ENCODE peak calls at places on chromosome 9, in seven cellular contexts. L is RWPE2, P is esophagus squamous epithelium, R is GM23338, O is heart left ventricle, F is lower lobe of right lung, J is thoracic aorta. I is an unnamed sample. For H3K4me1, the result is how much of the 10 kb centered on the place peaks cover.

GRCh38 chr9:101706929-101707328 is 31.5 kb downstream of the GRIN3A start:
- DNase-seq in F (no peak), O (no peak), R (no peak), P (no peak), L (no peak), J (no peak), I (no peak)

GRCh38 chr9:72600671-72601070 is 79.3 kb downstream of the TMC1 start:
- DNase-seq in P (no peak), R (no peak), F (no peak), J (no peak), L (no peak), O (no peak), I (no peak)

GRCh38 chr9:121318631-121319393 is 50.9 kb downstream of the GSN start:
- DNase-seq in J (no peak), F (no peak), P (no peak), O (no peak), L (no peak), R (peak), I (no peak)

GRCh38 chr9:95015569-95015968 is 289.1 kb downstream of the AOPEP start:
- DNase-seq in O (no peak), P (no peak), R (no peak), F (no peak), L (no peak), J (no peak), I (no peak)

GRCh38 chr9:96875460-96876142 is 21.3 kb upstream of the ZNF782 start:
- DNase-seq in O (peak), J (no peak), L (peak), R (peak), P (no peak), F (peak), I (peak)

GRCh38 chr9:87479801-87480201 is 17.9 kb upstream of the DAPK1 start:
- DNase-seq in R (no peak), J (no peak), O (no peak), L (no peak), F (peak), P (no peak), I (no peak)

GRCh38 chr9:104914458-104914857 is 13.5 kb downstream of the ABCA1 start:
- DNase-seq in F (peak), L (no peak), O (no peak), R (no peak), P (no peak), J (no peak), I (no peak)

GRCh38 chr9:93574900-93575705 is 1.3 kb upstream of the PHF2 start:
- DNase-seq in P (no peak), O (no peak), J (no peak), F (no peak), L (no peak), R (peak), I (no peak)

GRCh38 chr9:116234091-116234490 is 80.5 kb downstream of the PAPPA start:
- DNase-seq in P (no peak), L (no peak), O (no peak), R (no peak), F (no peak), J (no peak), I (no peak)

GRCh38 chr9:16157216-16157615 is 604.4 kb downstream of the CCDC171 start:
- DNase-seq in L (no peak), O (no peak), F (no peak), R (no peak), J (no peak), P (no peak), I (no peak)

GRCh38 chr9:27924502-27924901 is 351.2 kb upstream of the C9orf72 start:
- DNase-seq in R (no peak), F (no peak), J (no peak), L (no peak), O (no peak), P (no peak), I (no peak)

GRCh38 chr9:96061293-96061987 is 185.9 kb downstream of the ERCC6L2 start:
- DNase-seq in F (no peak), P (no peak), R (peak), O (peak), J (no peak), L (no peak), I (peak)

GRCh38 chr9:2120926-2121689 is 106.0 kb downstream of the SMARCA2 start:
- DNase-seq in F (no peak), R (no peak), L (no peak), J (no peak), P (no peak), O (no peak), I (no peak)
- TF ChIP-seq CTCF in F (peak), R (no peak), L (peak), J (peak), P (peak), O (peak), I (no peak)

GRCh38 chr9:124718928-124719327 is 52.2 kb downstream of the NR6A1 start:
- DNase-seq in O (no peak), P (no peak), R (no peak), J (no peak), F (no peak), L (no peak), I (no peak)
- H3K4me1 ChIP-seq in O (under half), P (under half), R (under half), J (under half), F (under half), L (under half), I (under half)

GRCh38 chr9:79116064-79116463 is 455.7 kb upstream of the TLE4 start:
- DNase-seq in R (no peak), P (no peak), L (no peak), F (no peak), O (no peak), J (no peak), I (no peak)
- TF ChIP-seq CTCF in R (no peak), P (no peak), L (peak), F (no peak), O (no peak), J (no peak), I (peak)

GRCh38 chr9:123643518-123643917 is 286.4 kb downstream of the DENND1A start:
- DNase-seq in J (no peak), F (peak), P (no peak), R (no peak), O (no peak), L (no peak), I (no peak)

GRCh38 chr9:123639743-123640142 is 283.7 kb downstream of the CRB2 start:
- DNase-seq in P (no peak), F (no peak), L (no peak), O (no peak), R (no peak), J (no peak), I (no peak)

GRCh38 chr9:123640792-123641222 is 284.8 kb downstream of the CRB2 start:
- DNase-seq in O (no peak), R (no peak), F (no peak), J (no peak), L (no peak), P (no peak), I (no peak)

GRCh38 chr9:123645126-123645525 is 284.8 kb downstream of the DENND1A start:
- DNase-seq in L (no peak), J (no peak), O (no peak), F (no peak), P (no peak), R (no peak), I (no peak)

GRCh38 chr9:123642291-123643278 is 286.6 kb downstream of the CRB2 start:
- DNase-seq in P (no peak), O (peak), F (peak), R (no peak), L (no peak), J (no peak), I (peak)
- H3K4me1 ChIP-seq in P (under half), O (under half), F (under half), R (under half), L (under half), J (under half), I (under half)

DNA sequence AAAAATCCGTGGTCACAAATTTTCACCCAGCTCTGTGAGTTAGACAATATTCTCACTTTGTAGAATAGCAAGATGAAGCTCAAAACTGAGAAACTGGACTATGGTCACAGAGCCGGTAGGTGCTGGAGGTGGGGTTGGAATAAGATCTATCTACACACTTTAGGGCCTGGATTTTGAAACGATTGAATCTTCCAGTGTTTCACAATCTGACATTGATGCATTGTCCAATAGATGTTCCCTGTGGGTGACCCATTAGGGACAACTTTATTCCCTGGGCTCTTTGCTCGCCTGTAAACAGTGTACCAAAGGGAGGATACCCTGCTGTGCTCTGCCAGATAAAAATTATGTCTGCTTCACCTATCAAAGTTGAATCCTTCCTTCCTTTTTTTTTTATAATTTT is 145.4 kb upstream of the MPDZ start:
- DNase-seq in F (no peak), J (no peak), O (no peak), P (no peak), R (no peak), L (no peak), I (no peak)
- TF ChIP-seq CTCF in F (no peak), J (no peak), O (no peak), P (no peak), R (no peak), L (no peak), I (no peak)

DNA sequence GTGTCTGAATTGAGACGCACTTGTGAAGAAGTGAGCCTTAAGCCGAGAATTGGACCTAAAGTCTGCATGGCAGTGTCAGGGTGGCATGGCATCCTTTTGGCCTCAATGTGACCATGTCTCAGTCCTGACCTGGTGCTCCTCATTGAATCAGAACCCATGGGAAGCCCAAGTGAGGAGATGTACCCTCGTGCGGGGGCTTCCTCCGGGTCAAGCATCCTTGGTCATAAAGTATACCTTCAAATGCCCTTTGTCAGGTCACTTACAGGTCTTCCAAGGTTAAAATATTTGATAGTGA is 202.2 kb downstream of the GADD45G start:
- DNase-seq in O (no peak), R (no peak), J (no peak), L (no peak), P (no peak), F (peak), I (no peak)
- H3K4me1 ChIP-seq in O (under half), R (under half), J (under half), L (under half), P (under half), F (under half), I (under half)

GRCh38 chr9:70488098-70488792 is 73.8 kb upstream of the KLF9 start:
- DNase-seq in O (no peak), P (no peak), J (no peak), L (no peak), R (no peak), F (no peak), I (no peak)

GRCh38 chr9:70493046-70493445 is 78.6 kb upstream of the KLF9 start:
- DNase-seq in P (no peak), J (no peak), L (no peak), O (peak), R (no peak), F (no peak), I (no peak)

GRCh38 chr9:70488793-70489105 is 74.3 kb upstream of the KLF9 start:
- DNase-seq in P (no peak), L (no peak), F (no peak), O (no peak), R (no peak), J (no peak), I (no peak)

GRCh38 chr9:70491798-70492736 is 77.6 kb upstream of the KLF9 start:
- DNase-seq in J (no peak), P (no peak), L (no peak), R (no peak), O (no peak), F (no peak), I (no peak)

DNA sequence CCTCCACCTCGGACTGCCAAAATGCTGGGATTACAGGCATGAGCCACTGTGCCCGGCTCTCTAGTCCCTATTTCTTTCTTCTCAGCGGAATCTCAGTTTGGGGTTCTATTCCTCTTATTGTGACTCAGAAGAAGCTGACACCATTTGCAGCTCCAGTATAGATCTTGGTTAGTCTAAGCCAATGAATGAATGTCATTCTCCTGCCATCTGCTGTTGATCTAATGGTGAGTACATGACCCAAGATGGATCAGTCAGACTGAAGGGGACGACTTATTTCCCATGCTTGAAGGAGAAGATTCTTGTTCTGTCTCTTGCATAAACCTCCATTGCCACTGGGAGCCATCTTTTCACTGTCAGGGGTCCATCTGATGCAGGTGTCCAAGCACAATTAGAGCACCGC is 76.0 kb upstream of the KLF9 start:
- DNase-seq in O (no peak), L (no peak), J (no peak), F (no peak), P (no peak), R (no peak), I (no peak)
- TF ChIP-seq CTCF in O (no peak), L (no peak), J (no peak), F (no peak), P (no peak), R (no peak), I (no peak)

DNA sequence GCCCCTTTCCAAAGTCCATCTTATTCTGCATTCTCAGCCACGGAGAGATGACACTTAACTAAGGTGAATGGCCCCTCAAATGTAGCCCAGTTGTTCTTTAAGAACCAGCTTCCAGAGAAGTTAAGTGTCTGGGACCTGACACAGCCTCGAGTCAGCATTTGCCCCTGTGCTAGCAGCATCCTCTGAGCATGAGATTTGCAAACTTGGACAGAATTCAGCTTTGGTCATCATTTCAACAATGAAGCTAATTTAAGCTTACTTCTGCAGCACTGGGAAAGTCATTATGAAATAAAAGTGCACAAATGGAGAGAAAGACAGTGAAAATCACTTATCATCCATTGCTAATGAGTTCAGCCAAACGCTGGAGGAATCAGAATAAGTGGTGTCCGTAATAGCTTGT is 61.9 kb downstream of the FAM78A start:
- DNase-seq in P (no peak), R (no peak), O (no peak), L (no peak), J (no peak), F (no peak), I (no peak)
- H3K4me1 ChIP-seq in P (under half), R (under half), O (under half), L (under half), J (under half), F (under half), I (under half)

GRCh38 chr9:129867138-129868032 is 32.1 kb downstream of the USP20 start:
- DNase-seq in J (no peak), R (peak), O (no peak), F (no peak), P (no peak), L (no peak), I (no peak)
- TF ChIP-seq CTCF in J (no peak), R (peak), O (no peak), F (no peak), P (no peak), L (no peak), I (no peak)